ENCODE peak calls at places on chromosome 14, in eight cellular contexts. One of them, this sample, is unnamed. For H3K9me3 and H4K20me1, the result is how much of the 10 kb centered on the place peaks cover.

GRCh38 chr14:95895720-95896119 is 19.1 kb downstream of the TUNAR start:
- DNase-seq in SK-N-SH: peak
- DNase-seq in PC-3: peak
- DNase-seq in HCT116: peak
- DNase-seq in GM23248: peak
- DNase-seq in OCI-LY7: peak
- DNase-seq in neural progenitor cell: peak
- DNase-seq in PC-9: no peak
- DNase-seq in this sample: no peak

GRCh38 chr14:53226553-53226952 is 73.4 kb upstream of the DDHD1 start:
- DNase-seq in HCT116: no peak
- DNase-seq in OCI-LY7: no peak
- DNase-seq in GM23248: no peak
- DNase-seq in PC-3: no peak
- DNase-seq in neural progenitor cell: no peak
- DNase-seq in SK-N-SH: no peak
- DNase-seq in PC-9: no peak
- DNase-seq in this sample: no peak

GRCh38 chr14:69716483-69717187 is 50.3 kb upstream of the SRSF5 start:
- DNase-seq in SK-N-SH: no peak
- DNase-seq in OCI-LY7: no peak
- DNase-seq in GM23248: peak
- DNase-seq in PC-9: peak
- DNase-seq in neural progenitor cell: no peak
- DNase-seq in HCT116: no peak
- DNase-seq in PC-3: peak
- DNase-seq in this sample: peak

GRCh38 chr14:66979083-66979974 is 209.9 kb upstream of the GARIN2 start:
- DNase-seq in PC-9: no peak
- DNase-seq in SK-N-SH: no peak
- DNase-seq in HCT116: no peak
- DNase-seq in PC-3: no peak
- DNase-seq in OCI-LY7: no peak
- DNase-seq in GM23248: no peak
- DNase-seq in neural progenitor cell: no peak
- DNase-seq in this sample: no peak

GRCh38 chr14:96916751-96917150 is 119.6 kb downstream of the VRK1 start:
- DNase-seq in PC-3: no peak
- DNase-seq in HCT116: no peak
- DNase-seq in SK-N-SH: no peak
- DNase-seq in OCI-LY7: no peak
- DNase-seq in GM23248: no peak
- DNase-seq in neural progenitor cell: no peak
- DNase-seq in PC-9: no peak
- DNase-seq in this sample: no peak

GRCh38 chr14:61528591-61529021 is 166.7 kb upstream of the HIF1A start:
- DNase-seq in PC-3: peak
- DNase-seq in OCI-LY7: no peak
- DNase-seq in GM23248: peak
- DNase-seq in SK-N-SH: no peak
- DNase-seq in PC-9: no peak
- DNase-seq in neural progenitor cell: no peak
- DNase-seq in HCT116: no peak
- DNase-seq in this sample: peak

GRCh38 chr14:35365130-35366047 is 39.2 kb downstream of the NFKBIA start:
- DNase-seq in PC-3: peak
- DNase-seq in PC-9: peak
- DNase-seq in OCI-LY7: no peak
- DNase-seq in neural progenitor cell: no peak
- DNase-seq in SK-N-SH: no peak
- DNase-seq in GM23248: peak
- DNase-seq in HCT116: peak
- DNase-seq in this sample: peak

GRCh38 chr14:47490766-47491165 is 184.6 kb downstream of the MDGA2 start:
- DNase-seq in GM23248: no peak
- DNase-seq in PC-9: no peak
- DNase-seq in neural progenitor cell: no peak
- DNase-seq in OCI-LY7: no peak
- DNase-seq in PC-3: no peak
- DNase-seq in SK-N-SH: no peak
- DNase-seq in HCT116: no peak
- DNase-seq in this sample: no peak

GRCh38 chr14:93044601-93045000 is 71.1 kb downstream of the ITPK1 start:
- DNase-seq in PC-9: peak
- DNase-seq in SK-N-SH: no peak
- DNase-seq in neural progenitor cell: no peak
- DNase-seq in HCT116: no peak
- DNase-seq in PC-3: no peak
- DNase-seq in GM23248: no peak
- DNase-seq in OCI-LY7: no peak
- DNase-seq in this sample: no peak

GRCh38 chr14:94213021-94213420 is 38.9 kb downstream of the PPP4R4 start:
- DNase-seq in GM23248: peak
- DNase-seq in HCT116: no peak
- DNase-seq in PC-3: peak
- DNase-seq in PC-9: no peak
- DNase-seq in OCI-LY7: no peak
- DNase-seq in neural progenitor cell: no peak
- DNase-seq in SK-N-SH: no peak
- DNase-seq in this sample: peak

GRCh38 chr14:67636361-67636919 is 16.7 kb downstream of the ARG2 start:
- DNase-seq in PC-9: no peak
- DNase-seq in GM23248: peak
- DNase-seq in SK-N-SH: no peak
- DNase-seq in OCI-LY7: peak
- DNase-seq in PC-3: no peak
- DNase-seq in HCT116: no peak
- DNase-seq in neural progenitor cell: no peak
- DNase-seq in this sample: no peak

GRCh38 chr14:92903359-92903758 is 19.6 kb upstream of the CHGA start:
- DNase-seq in GM23248: no peak
- DNase-seq in SK-N-SH: no peak
- DNase-seq in HCT116: no peak
- DNase-seq in PC-9: no peak
- DNase-seq in neural progenitor cell: no peak
- DNase-seq in PC-3: no peak
- DNase-seq in OCI-LY7: no peak
- DNase-seq in this sample: no peak

GRCh38 chr14:68789002-68789797 is 3.7 kb downstream of the ZFP36L1 start:
- DNase-seq in PC-3: peak
- DNase-seq in GM23248: peak
- DNase-seq in OCI-LY7: peak
- DNase-seq in HCT116: no peak
- DNase-seq in SK-N-SH: peak
- DNase-seq in neural progenitor cell: peak
- DNase-seq in PC-9: peak
- DNase-seq in this sample: peak

GRCh38 chr14:102164241-102164641 is 24.5 kb downstream of the WDR20 start:
- DNase-seq in PC-3: no peak
- DNase-seq in PC-9: no peak
- DNase-seq in neural progenitor cell: no peak
- DNase-seq in HCT116: no peak
- DNase-seq in OCI-LY7: no peak
- DNase-seq in GM23248: peak
- DNase-seq in SK-N-SH: no peak
- DNase-seq in this sample: no peak

GRCh38 chr14:61460853-61461611 is 139.7 kb downstream of the PRKCH start:
- DNase-seq in HCT116: no peak
- DNase-seq in PC-3: peak
- DNase-seq in neural progenitor cell: no peak
- DNase-seq in PC-9: no peak
- DNase-seq in GM23248: peak
- DNase-seq in OCI-LY7: no peak
- DNase-seq in SK-N-SH: no peak
- DNase-seq in this sample: no peak

GRCh38 chr14:91294153-91294552 is 49.6 kb upstream of the GPR68 start:
- DNase-seq in PC-9: no peak
- DNase-seq in OCI-LY7: no peak
- DNase-seq in PC-3: no peak
- DNase-seq in SK-N-SH: no peak
- DNase-seq in HCT116: no peak
- DNase-seq in GM23248: peak
- DNase-seq in neural progenitor cell: no peak
- DNase-seq in this sample: no peak

DNA sequence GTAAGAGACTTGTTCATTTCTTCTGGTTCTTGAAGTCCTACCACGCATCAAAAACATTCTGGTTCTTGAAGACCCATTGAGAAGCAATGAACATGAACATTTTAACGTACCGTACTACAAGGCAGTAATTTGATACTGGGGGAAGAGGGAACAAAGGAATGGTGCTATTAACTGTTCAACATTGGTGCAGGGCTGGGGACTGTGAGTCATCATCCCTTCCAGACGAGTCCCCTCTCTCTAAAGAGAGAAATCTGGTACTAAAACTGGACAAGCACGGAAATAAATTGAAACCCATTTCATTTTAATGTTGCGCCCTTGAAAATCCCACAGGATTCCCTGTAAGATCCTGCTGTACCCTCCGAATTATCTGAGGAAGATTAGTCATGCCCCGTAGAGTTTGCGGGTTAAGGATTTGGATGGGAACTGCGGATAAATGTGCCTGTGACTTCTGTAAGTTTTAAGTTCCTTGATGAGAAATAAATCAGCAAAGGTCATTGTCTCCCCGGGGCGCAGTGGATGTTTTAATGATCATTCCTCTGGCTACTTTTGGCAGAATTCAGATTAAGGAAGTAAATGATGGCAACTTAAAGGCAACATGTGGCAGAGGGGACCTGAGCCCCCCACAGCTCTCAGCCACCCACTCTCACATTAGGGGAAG is 78.6 kb downstream of the KCNK13 start:
- DNase-seq in PC-3: peak
- DNase-seq in neural progenitor cell: no peak
- DNase-seq in OCI-LY7: no peak
- DNase-seq in SK-N-SH: no peak
- DNase-seq in GM23248: no peak
- DNase-seq in PC-9: no peak
- DNase-seq in HCT116: no peak
- DNase-seq in this sample: peak
- H2AFZ ChIP-seq in PC-3: peak
- H2AFZ ChIP-seq in neural progenitor cell: peak
- H2AFZ ChIP-seq in OCI-LY7: no peak
- H2AFZ ChIP-seq in SK-N-SH: no peak
- H2AFZ ChIP-seq in GM23248: no peak
- H2AFZ ChIP-seq in PC-9: no peak
- H2AFZ ChIP-seq in HCT116: no peak
- H2AFZ ChIP-seq in this sample: peak

DNA sequence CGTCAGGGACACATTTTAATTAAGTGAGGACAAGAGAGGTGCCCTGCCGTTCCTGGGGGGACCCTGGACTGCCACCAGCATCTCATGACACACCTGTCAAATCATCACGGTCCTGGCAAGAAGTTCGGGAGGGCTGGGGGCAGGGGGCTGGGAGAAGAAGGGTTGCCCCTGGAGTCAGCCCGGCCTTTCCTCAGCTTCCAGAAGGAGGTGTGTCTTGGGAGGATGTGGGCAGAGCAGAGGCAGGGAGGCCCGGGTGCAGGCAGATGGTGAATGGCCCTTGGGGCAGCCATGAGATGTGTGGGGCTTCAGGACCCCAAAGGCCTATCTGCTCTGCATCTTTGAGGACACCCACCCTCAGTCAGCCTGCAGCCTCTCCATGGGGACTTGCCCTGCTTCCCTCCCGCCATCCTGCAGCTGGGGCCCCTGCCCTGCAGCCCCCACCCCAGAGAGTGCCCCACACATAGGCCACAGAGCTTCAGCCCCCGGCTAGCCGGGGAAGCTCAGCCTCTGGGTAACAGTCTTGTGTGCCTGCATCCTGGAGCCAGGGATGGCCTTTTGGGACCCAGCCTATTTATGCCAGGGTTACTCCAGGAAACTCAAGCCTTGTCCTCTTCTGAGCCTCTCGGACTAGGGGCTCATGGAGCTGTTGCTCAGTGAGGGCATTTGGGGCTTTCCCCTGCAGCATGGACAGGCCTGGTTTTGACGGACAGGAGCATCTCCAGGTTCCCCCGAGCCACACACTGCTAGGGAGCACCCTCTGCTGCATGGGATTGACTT is 178.5 kb downstream of the KIF26A start:
- DNase-seq in SK-N-SH: no peak
- DNase-seq in OCI-LY7: no peak
- DNase-seq in GM23248: no peak
- DNase-seq in neural progenitor cell: no peak
- DNase-seq in HCT116: no peak
- DNase-seq in PC-3: no peak
- DNase-seq in PC-9: no peak
- DNase-seq in this sample: no peak
- H3K9me3 ChIP-seq in SK-N-SH: under half
- H3K9me3 ChIP-seq in OCI-LY7: under half
- H3K9me3 ChIP-seq in GM23248: under half
- H3K9me3 ChIP-seq in neural progenitor cell: under half
- H3K9me3 ChIP-seq in HCT116: under half
- H3K9me3 ChIP-seq in PC-3: under half
- H3K9me3 ChIP-seq in PC-9: under half
- H3K9me3 ChIP-seq in this sample: under half

GRCh38 chr14:23145794-23146422 is 26.9 kb upstream of the CEBPE start:
- DNase-seq in neural progenitor cell: no peak
- DNase-seq in PC-9: no peak
- DNase-seq in PC-3: no peak
- DNase-seq in OCI-LY7: no peak
- DNase-seq in SK-N-SH: no peak
- DNase-seq in HCT116: no peak
- DNase-seq in GM23248: peak
- DNase-seq in this sample: no peak
- H4K20me1 ChIP-seq in neural progenitor cell: under half
- H4K20me1 ChIP-seq in PC-9: under half
- H4K20me1 ChIP-seq in PC-3: under half
- H4K20me1 ChIP-seq in OCI-LY7: under half
- H4K20me1 ChIP-seq in SK-N-SH: under half
- H4K20me1 ChIP-seq in HCT116: under half
- H4K20me1 ChIP-seq in GM23248: under half
- H4K20me1 ChIP-seq in this sample: under half

GRCh38 chr14:23093993-23094665 is 807 bp downstream of the ACIN1 start:
- DNase-seq in neural progenitor cell: no peak
- DNase-seq in PC-3: no peak
- DNase-seq in SK-N-SH: peak
- DNase-seq in HCT116: no peak
- DNase-seq in PC-9: no peak
- DNase-seq in OCI-LY7: peak
- DNase-seq in GM23248: peak
- DNase-seq in this sample: no peak
- H2AFZ ChIP-seq in neural progenitor cell: peak
- H2AFZ ChIP-seq in PC-3: peak
- H2AFZ ChIP-seq in SK-N-SH: no peak
- H2AFZ ChIP-seq in HCT116: no peak
- H2AFZ ChIP-seq in PC-9: peak
- H2AFZ ChIP-seq in OCI-LY7: peak
- H2AFZ ChIP-seq in GM23248: peak
- H2AFZ ChIP-seq in this sample: peak

This sample was measured in astrocyte.